ENCODE peak calls at places on chromosome 18, in six cellular contexts. E, T, U, F, I and A are unnamed samples.

GRCh38 chr18:34223893-34224422 is 755 bp downstream of the NOL4 start:
- DNase-seq in E (no peak), T (peak), U (no peak), F (no peak), I (no peak), A (no peak)

GRCh38 chr18:13725566-13726227 is 661 bp downstream of the FAM210A start:
- DNase-seq in E (no peak), T (no peak), U (no peak), F (no peak), I (peak), A (no peak)

GRCh38 chr18:79927597-79928562 is 23.6 kb downstream of the SLC66A2 start:
- DNase-seq in E (peak), T (no peak), U (peak), F (no peak), I (no peak), A (no peak)

GRCh38 chr18:59961086-59961485 is 61.3 kb downstream of the PMAIP1 start:
- DNase-seq in E (no peak), T (no peak), U (no peak), F (no peak), I (no peak), A (no peak)

GRCh38 chr18:10687161-10687925 is 161.5 kb downstream of the NAPG start:
- DNase-seq in E (no peak), T (no peak), U (no peak), F (no peak), I (no peak), A (no peak)

GRCh38 chr18:27277554-27277953 is 92.4 kb upstream of the CHST9 start:
- DNase-seq in E (no peak), T (no peak), U (no peak), F (no peak), I (no peak), A (no peak)

GRCh38 chr18:54679318-54680149 is 88.5 kb downstream of the DYNAP start:
- DNase-seq in E (no peak), T (peak), U (no peak), F (peak), I (peak), A (no peak)

GRCh38 chr18:55380574-55380973 is 207.4 kb downstream of the TCF4 start:
- DNase-seq in E (no peak), T (no peak), U (no peak), F (no peak), I (no peak), A (no peak)

GRCh38 chr18:47754311-47755101 is 176.0 kb downstream of the SMAD2 start:
- DNase-seq in E (no peak), T (no peak), U (no peak), F (no peak), I (peak), A (peak)

GRCh38 chr18:40882468-40882867 is 1072.6 kb upstream of the PIK3C3 start:
- DNase-seq in E (no peak), T (no peak), U (no peak), F (no peak), I (no peak), A (no peak)

GRCh38 chr18:28039078-28039477 is 137.9 kb downstream of the CDH2 start:
- DNase-seq in E (no peak), T (peak), U (no peak), F (peak), I (no peak), A (no peak)

GRCh38 chr18:42141439-42141838 is 186.4 kb downstream of the PIK3C3 start:
- DNase-seq in E (no peak), T (no peak), U (no peak), F (no peak), I (peak), A (no peak)

GRCh38 chr18:49168970-49169619 is 218.3 kb upstream of the SMAD7 start:
- DNase-seq in E (no peak), T (no peak), U (no peak), F (no peak), I (peak), A (no peak)

GRCh38 chr18:49018961-49019445 is 68.2 kb upstream of the SMAD7 start:
- DNase-seq in E (no peak), T (no peak), U (no peak), F (no peak), I (no peak), A (no peak)

GRCh38 chr18:76351961-76352581 is 143.0 kb downstream of the ZNF516 start:
- DNase-seq in E (no peak), T (peak), U (no peak), F (peak), I (peak), A (no peak)

GRCh38 chr18:72652990-72653593 is 109.0 kb upstream of the CBLN2 start:
- DNase-seq in E (no peak), T (peak), U (no peak), F (no peak), I (peak), A (peak)

GRCh38 chr18:54359233-54359632 is 1.5 kb downstream of the C18orf54 start:
- DNase-seq in E (no peak), T (peak), U (no peak), F (no peak), I (no peak), A (no peak)

GRCh38 chr18:2302628-2303516 is 268.4 kb downstream of the METTL4 start:
- DNase-seq in E (no peak), T (peak), U (no peak), F (no peak), I (no peak), A (no peak)

GRCh38 chr18:31821452-31822171 is 60.9 kb upstream of the SLC25A52 start:
- DNase-seq in E (no peak), T (no peak), U (no peak), F (no peak), I (peak), A (peak)

GRCh38 chr18:31819106-31819924 is 58.6 kb upstream of the SLC25A52 start:
- DNase-seq in E (no peak), T (peak), U (no peak), F (peak), I (peak), A (no peak)

GRCh38 chr18:31825772-31826171 is 65.1 kb upstream of the SLC25A52 start:
- DNase-seq in E (no peak), T (no peak), U (no peak), F (no peak), I (no peak), A (no peak)

GRCh38 chr18:31819925-31820229 is 59.2 kb upstream of the SLC25A52 start:
- DNase-seq in E (no peak), T (no peak), U (no peak), F (no peak), I (no peak), A (no peak)
- TF ChIP-seq CTCF in E (no peak), T (no peak), U (no peak), F (no peak), I (no peak), A (peak)

GRCh38 chr18:285817-286216 is 18.0 kb upstream of the THOC1 start:
- DNase-seq in E (no peak), T (no peak), U (no peak), F (no peak), I (no peak), A (no peak)

GRCh38 chr18:292271-292670 is 24.4 kb upstream of the THOC1 start:
- DNase-seq in E (no peak), T (peak), U (no peak), F (no peak), I (no peak), A (no peak)

GRCh38 chr18:286515-287310 is 18.9 kb upstream of the THOC1 start:
- DNase-seq in E (no peak), T (peak), U (no peak), F (no peak), I (peak), A (no peak)
- TF ChIP-seq CTCF in E (peak), T (peak), U (no peak), F (peak), I (peak), A (peak)

DNA sequence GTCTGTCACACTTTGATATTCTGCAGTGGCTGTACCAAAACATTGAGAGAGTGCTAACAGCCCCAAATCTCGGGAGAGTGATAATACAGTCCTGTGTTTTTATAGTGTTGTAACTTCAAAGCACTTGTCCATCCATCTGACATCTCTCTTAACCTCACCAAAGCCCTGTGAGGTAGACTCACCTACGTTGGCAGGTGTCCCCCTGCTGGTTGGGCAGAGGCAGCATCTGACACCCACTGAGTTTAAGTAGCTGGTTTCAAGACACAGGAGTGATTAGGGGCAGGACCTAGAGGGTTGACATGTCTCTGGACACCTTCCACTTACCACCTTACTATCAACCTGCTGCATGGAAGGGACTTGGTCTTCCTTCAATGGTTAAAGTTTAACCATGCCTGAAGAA is 22.9 kb downstream of the COLEC12 start:
- DNase-seq in E (no peak), T (no peak), U (no peak), F (no peak), I (peak), A (no peak)
- TF ChIP-seq CTCF in E (peak), T (peak), U (no peak), F (peak), I (peak), A (peak)

GRCh38 chr18:24989760-24990547 is 362.0 kb downstream of the ZNF521 start:
- DNase-seq in E (no peak), T (no peak), U (no peak), F (no peak), I (no peak), A (no peak)
- TF ChIP-seq CTCF in E (no peak), T (no peak), U (no peak), F (peak), I (no peak), A (no peak)

DNA sequence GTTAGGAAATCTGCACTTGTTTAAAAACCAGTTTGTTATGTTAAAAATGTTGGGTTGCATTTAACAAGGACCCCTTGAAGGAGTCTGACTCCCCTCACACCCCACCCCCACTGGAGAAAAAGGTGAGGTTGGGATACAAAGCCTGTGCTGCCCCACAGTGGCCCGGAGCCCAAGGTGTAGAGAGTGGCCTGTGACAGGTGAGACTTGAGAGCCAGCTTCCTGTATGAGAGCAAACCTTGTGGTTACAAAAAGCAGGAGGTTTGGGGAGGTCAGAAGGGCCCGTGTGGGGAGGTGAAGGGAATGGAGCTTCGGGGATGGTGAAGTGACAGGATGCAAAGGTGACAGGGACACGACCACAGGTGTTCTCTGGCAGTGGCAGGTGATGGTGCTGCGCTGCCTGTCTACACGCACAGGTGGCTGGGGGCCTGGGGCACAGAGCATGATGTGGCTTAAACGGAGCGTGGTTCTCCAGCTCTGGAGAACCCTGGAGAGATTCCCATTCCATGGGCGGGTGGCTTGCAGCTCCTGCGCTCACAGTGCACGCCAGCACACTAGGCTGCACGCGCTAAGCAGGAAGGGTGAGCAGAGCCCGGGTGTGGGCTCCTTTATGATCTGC is 29.0 kb downstream of the IMPA2 start:
- DNase-seq in E (no peak), T (no peak), U (no peak), F (no peak), I (no peak), A (no peak)
- TF ChIP-seq CTCF in E (no peak), T (no peak), U (no peak), F (no peak), I (peak), A (no peak)